ENCODE peak calls at places on chromosome 18, in four cellular contexts. C is WTC11, W is GM12878, R is HepG2. Z is an unnamed sample.

GRCh38 chr18:79986726-79987125 is 1.6 kb downstream of the TXNL4A start:
- DNase-seq in C (no peak), W (no peak), R (no peak), Z (peak)

GRCh38 chr18:41338341-41338740 is 616.7 kb upstream of the PIK3C3 start:
- DNase-seq in C (no peak), W (no peak), R (no peak), Z (no peak)

GRCh38 chr18:32469190-32469611 is 1.5 kb downstream of the GAREM1 start:
- DNase-seq in C (no peak), W (no peak), R (peak), Z (no peak)

GRCh38 chr18:47909484-47909883 is 21.0 kb downstream of the SMAD2 start:
- DNase-seq in C (no peak), W (no peak), R (no peak), Z (no peak)

GRCh38 chr18:49778826-49779465 is 34.4 kb downstream of the ACAA2 start:
- DNase-seq in C (no peak), W (peak), R (no peak), Z (no peak)

GRCh38 chr18:74251297-74252031 is 40.3 kb downstream of the CYB5A start:
- DNase-seq in C (no peak), W (no peak), R (peak), Z (no peak)

GRCh38 chr18:11689972-11690570 is 1.0 kb downstream of the GNAL start:
- DNase-seq in C (no peak), W (no peak), R (no peak), Z (no peak)

GRCh38 chr18:45014047-45014501 is 333.4 kb downstream of the SETBP1 start:
- DNase-seq in C (peak), W (no peak), R (no peak), Z (no peak)

GRCh38 chr18:24234330-24234729 is 95.5 kb downstream of the CABYR start:
- DNase-seq in C (no peak), W (no peak), R (peak), Z (no peak)

GRCh38 chr18:32469691-32470131 is 971 bp downstream of the GAREM1 start:
- DNase-seq in C (no peak), W (no peak), R (no peak), Z (no peak)

GRCh38 chr18:5895886-5896740 is 791 bp upstream of the TMEM200C start:
- DNase-seq in C (peak), W (no peak), R (no peak), Z (no peak)

GRCh38 chr18:3603460-3604259 is 153.7 kb downstream of the TGIF1 start:
- DNase-seq in C (peak), W (no peak), R (peak), Z (peak)

GRCh38 chr18:55452123-55452611 is 135.8 kb downstream of the TCF4 start:
- DNase-seq in C (no peak), W (no peak), R (no peak), Z (peak)

GRCh38 chr18:48274301-48274700 is 134.9 kb downstream of the ZBTB7C start:
- DNase-seq in C (no peak), W (no peak), R (no peak), Z (no peak)

GRCh38 chr18:69968073-69968472 is 20.4 kb upstream of the CD226 start:
- DNase-seq in C (peak), W (no peak), R (no peak), Z (no peak)

GRCh38 chr18:23578891-23579653 is 7.2 kb downstream of the NPC1 start:
- DNase-seq in C (no peak), W (no peak), R (no peak), Z (no peak)

GRCh38 chr18:13235326-13235937 is 16.9 kb downstream of the LDLRAD4 start:
- DNase-seq in C (no peak), W (no peak), R (no peak), Z (no peak)

GRCh38 chr18:48942554-48943261 is 8.1 kb downstream of the SMAD7 start:
- DNase-seq in C (no peak), W (no peak), R (peak), Z (no peak)

GRCh38 chr18:46393961-46394360 is 263.1 kb downstream of the LOXHD1 start:
- DNase-seq in C (no peak), W (no peak), R (no peak), Z (no peak)

GRCh38 chr18:3088444-3088843 is 75.5 kb upstream of the LPIN2 start:
- DNase-seq in C (no peak), W (no peak), R (no peak), Z (no peak)

GRCh38 chr18:79393626-79394401 is 1.9 kb upstream of the NFATC1 start:
- DNase-seq in C (peak), W (no peak), R (peak), Z (peak)

GRCh38 chr18:46756559-46757201 is at the start of gene ST8SIA5:
- DNase-seq in C (peak), W (no peak), R (no peak), Z (no peak)

GRCh38 chr18:39455300-39455699 is 1889.7 kb upstream of the CELF4 start:
- DNase-seq in C (no peak), W (no peak), R (peak), Z (no peak)

GRCh38 chr18:8984131-8984670 is 118.3 kb upstream of the NDUFV2 start:
- DNase-seq in C (no peak), W (no peak), R (no peak), Z (no peak)

GRCh38 chr18:49052891-49053644 is 102.3 kb upstream of the SMAD7 start:
- DNase-seq in C (no peak), W (no peak), R (no peak), Z (no peak)

GRCh38 chr18:59701272-59701671 is 4.0 kb upstream of the CCBE1 start:
- DNase-seq in C (no peak), W (no peak), R (no peak), Z (no peak)

GRCh38 chr18:59699061-59699460 is 1.8 kb upstream of the CCBE1 start:
- DNase-seq in C (no peak), W (no peak), R (no peak), Z (no peak)

GRCh38 chr18:59700535-59700967 is 3.3 kb upstream of the CCBE1 start:
- DNase-seq in C (no peak), W (no peak), R (no peak), Z (no peak)

GRCh38 chr18:59697236-59697932 is at the start of gene CCBE1:
- DNase-seq in C (peak), W (no peak), R (no peak), Z (peak)

DNA sequence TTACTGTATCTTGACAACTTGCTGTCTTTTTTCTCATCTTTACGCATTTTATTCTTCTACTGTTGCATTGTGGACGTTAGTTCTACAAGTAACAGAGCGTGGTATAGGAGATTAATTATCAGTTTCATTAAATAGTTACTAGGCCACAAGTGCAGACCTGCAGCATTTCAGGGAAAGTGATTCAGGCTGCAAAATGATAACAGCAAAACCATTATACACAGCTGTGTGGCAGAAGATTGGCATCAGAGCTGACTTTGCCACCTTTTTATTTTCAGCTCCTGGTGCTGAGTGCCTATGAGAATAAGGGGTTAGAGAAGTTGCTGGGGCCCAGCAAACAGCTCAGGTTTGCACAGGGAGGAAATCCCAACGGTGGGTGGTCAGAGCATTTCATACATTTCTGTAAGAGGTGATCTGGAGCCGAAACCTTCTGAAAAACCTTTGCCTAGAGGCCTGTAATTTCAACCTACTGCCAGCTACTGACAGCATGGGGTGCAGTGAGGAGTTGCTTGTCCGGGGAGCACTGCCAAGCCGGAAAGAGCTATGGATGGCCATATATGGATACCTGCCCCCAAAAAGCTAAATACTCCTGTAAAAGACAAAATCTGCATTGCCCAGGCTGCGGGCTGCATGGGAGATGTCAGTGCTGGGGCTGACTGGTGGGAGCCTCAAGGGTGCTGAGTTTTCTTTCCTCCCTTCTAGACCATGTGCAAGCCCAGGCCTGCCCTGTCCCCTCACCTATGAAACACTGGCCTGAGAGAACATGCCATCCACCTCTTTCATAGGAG is 2.7 kb upstream of the CCBE1 start:
- DNase-seq in C (no peak), W (no peak), R (no peak), Z (no peak)
- TF ChIP-seq CREM in C (no peak), W (no peak), R (no peak), Z (no peak)

GRCh38 chr18:62372156-62372555 is 47.0 kb downstream of the TNFRSF11A start:
- DNase-seq in C (no peak), W (peak), R (no peak), Z (no peak)
- TF ChIP-seq CREM in C (no peak), W (peak), R (no peak), Z (no peak)

GRCh38 chr18:76351961-76352581 is 143.0 kb downstream of the ZNF516 start:
- DNase-seq in C (no peak), W (no peak), R (peak), Z (no peak)
- TF ChIP-seq CREM in C (no peak), W (no peak), R (no peak), Z (no peak)

DNA sequence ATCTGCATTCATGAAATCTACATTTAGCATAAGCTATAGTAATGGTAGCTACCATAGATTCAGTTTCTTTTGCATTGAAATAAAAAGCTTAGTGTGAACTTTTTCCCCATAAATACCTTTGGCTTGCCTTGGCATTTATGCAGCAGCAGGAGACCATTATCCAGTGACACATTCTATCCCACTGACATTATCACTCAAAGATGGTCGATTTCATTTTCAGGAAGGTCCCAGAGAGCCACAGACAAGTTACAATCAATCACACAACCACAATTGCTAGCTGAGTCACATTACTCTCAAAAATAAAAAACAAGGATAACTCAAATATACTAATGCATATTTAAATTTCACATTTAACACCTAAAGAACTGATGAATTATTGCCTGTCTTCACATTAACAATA is 512.7 kb upstream of the CDH2 start:
- DNase-seq in C (no peak), W (no peak), R (no peak), Z (no peak)
- TF ChIP-seq CREM in C (no peak), W (no peak), R (no peak), Z (no peak)

Z was measured in K562.